ENCODE peak calls at places on chromosomes 5 and 9, in eight cellular contexts. J is posterior vena cava, H is iPS-NIHi11, P is lung microvascular endothelial cell, C is left ventricle myocardium inferior, N is GM10248, B is left cardiac atrium, A is memory B cell. S is an unnamed sample.

GRCh38 chr9:91085499-91086291 is 276.0 kb downstream of the AUH start:
- DNase-seq in C (no peak), A (no peak), H (no peak), B (no peak), N (no peak), J (no peak), P (no peak), S (no peak)

GRCh38 chr9:36486454-36486932 is 86.2 kb upstream of the MELK start:
- DNase-seq in A (no peak), N (no peak), C (no peak), J (no peak), B (no peak), H (peak), P (peak), S (no peak)

GRCh38 chr9:27395484-27395921 is 98.6 kb upstream of the EQTN start:
- DNase-seq in P (no peak), J (no peak), C (no peak), B (no peak), H (no peak), A (no peak), N (no peak), S (no peak)

GRCh38 chr5:139481122-139481533 is 1.4 kb downstream of the STING1 start:
- DNase-seq in A (no peak), J (no peak), B (peak), C (peak), H (no peak), P (peak), N (peak), S (peak)

GRCh38 chr5:5422819-5423515 is 490 bp downstream of the ICE1 start:
- DNase-seq in C (no peak), J (no peak), H (no peak), B (no peak), A (peak), N (no peak), P (no peak), S (no peak)

GRCh38 chr5:123014689-123015088 is 21.8 kb downstream of the PPIC start:
- DNase-seq in H (no peak), N (no peak), B (no peak), A (no peak), J (no peak), P (no peak), C (no peak), S (no peak)

GRCh38 chr9:122055668-122056067 is 37.4 kb downstream of the TTLL11 start:
- DNase-seq in N (no peak), H (no peak), P (no peak), B (no peak), C (no peak), A (no peak), J (no peak), S (no peak)

GRCh38 chr5:100777680-100778281 is 125.3 kb downstream of the ST8SIA4 start:
- DNase-seq in P (peak), C (no peak), H (no peak), J (no peak), A (no peak), B (peak), N (peak), S (no peak)

GRCh38 chr9:94819161-94819677 is 92.7 kb downstream of the AOPEP start:
- DNase-seq in N (no peak), A (no peak), P (no peak), B (peak), H (no peak), J (no peak), C (peak), S (peak)

GRCh38 chr5:35876922-35877321 is 20.2 kb downstream of the IL7R start:
- DNase-seq in N (no peak), P (peak), H (no peak), C (no peak), J (no peak), B (no peak), A (no peak), S (no peak)

GRCh38 chr5:52864376-52864775 is 76.7 kb downstream of the ITGA1 start:
- DNase-seq in C (no peak), H (no peak), B (no peak), J (no peak), N (no peak), P (peak), A (no peak), S (no peak)

GRCh38 chr9:114014044-114014443 is 64.1 kb downstream of the AMBP start:
- DNase-seq in A (no peak), H (no peak), N (no peak), B (no peak), P (no peak), C (no peak), J (no peak), S (no peak)

GRCh38 chr9:72156586-72156985 is 7.3 kb downstream of the GDA start:
- DNase-seq in J (no peak), B (no peak), P (no peak), N (no peak), A (no peak), H (no peak), C (no peak), S (no peak)

GRCh38 chr5:96687812-96688453 is 25.8 kb downstream of the CAST start:
- DNase-seq in J (no peak), C (no peak), P (peak), H (peak), N (peak), B (no peak), A (no peak), S (no peak)

GRCh38 chr5:62149894-62150293 is 156.1 kb upstream of the KIF2A start:
- DNase-seq in J (no peak), A (no peak), N (no peak), P (no peak), B (no peak), H (no peak), C (no peak), S (no peak)

GRCh38 chr5:131256507-131256823 is 7.4 kb upstream of the CDC42SE2 start:
- DNase-seq in B (no peak), J (no peak), N (no peak), A (no peak), H (no peak), C (no peak), P (no peak), S (no peak)

GRCh38 chr9:98462310-98462709 is 206.9 kb upstream of the TBC1D2 start:
- DNase-seq in P (no peak), C (no peak), A (no peak), B (no peak), N (no peak), J (no peak), H (no peak), S (no peak)

GRCh38 chr5:28499764-28500290 is 1461.4 kb upstream of the CDH9 start:
- DNase-seq in A (no peak), N (no peak), B (no peak), H (no peak), P (no peak), J (no peak), C (no peak), S (no peak)

GRCh38 chr5:173324115-173325001 is 3.9 kb downstream of the STC2 start:
- DNase-seq in N (no peak), B (peak), H (no peak), C (peak), A (no peak), J (no peak), P (peak), S (peak)

GRCh38 chr5:31847354-31847753 is 208.4 kb downstream of the PDZD2 start:
- DNase-seq in N (no peak), P (no peak), A (no peak), B (peak), H (no peak), C (peak), J (no peak), S (peak)

GRCh38 chr9:94065535-94065961 is 18.7 kb upstream of the PTPDC1 start:
- DNase-seq in J (no peak), A (peak), H (peak), P (peak), B (peak), C (peak), N (peak), S (peak)

GRCh38 chr5:123549256-123549904 is 37.4 kb downstream of the CSNK1G3 start:
- DNase-seq in H (no peak), B (no peak), A (peak), N (peak), P (peak), J (no peak), C (no peak), S (no peak)

S was measured in Right ventricle myocardium superior.